ENCODE peak calls at places on chromosome 11, in five cellular contexts. One of them, this sample, is unnamed.

GRCh38 chr11:95365346-95365745 is 134.3 kb upstream of the SESN3 start:
- DNase-seq in spleen: no peak
- DNase-seq in NCI-H2029 treated with DMSO at 0.1 percent for 48 hours: no peak
- DNase-seq in endothelial cell: no peak
- DNase-seq in SJSA1: no peak
- DNase-seq in this sample: no peak

GRCh38 chr11:20125927-20126326 is 34.3 kb downstream of the DBX1 start:
- DNase-seq in endothelial cell: no peak
- DNase-seq in spleen: no peak
- DNase-seq in NCI-H2029 treated with DMSO at 0.1 percent for 48 hours: no peak
- DNase-seq in SJSA1: no peak
- DNase-seq in this sample: no peak

GRCh38 chr11:112844530-112844929 is 116.7 kb upstream of the NCAM1 start:
- DNase-seq in endothelial cell: no peak
- DNase-seq in spleen: no peak
- DNase-seq in NCI-H2029 treated with DMSO at 0.1 percent for 48 hours: no peak
- DNase-seq in SJSA1: peak; percentile 72
- DNase-seq in this sample: no peak

GRCh38 chr11:83087035-83087434 is 15.3 kb upstream of the RAB30 start:
- DNase-seq in NCI-H2029 treated with DMSO at 0.1 percent for 48 hours: peak; percentile 81
- DNase-seq in SJSA1: no peak
- DNase-seq in spleen: no peak
- DNase-seq in endothelial cell: no peak
- DNase-seq in this sample: no peak

GRCh38 chr11:103792981-103793468 is 243.4 kb upstream of the DDI1 start:
- DNase-seq in NCI-H2029 treated with DMSO at 0.1 percent for 48 hours: no peak
- DNase-seq in SJSA1: no peak
- DNase-seq in spleen: no peak
- DNase-seq in endothelial cell: no peak
- DNase-seq in this sample: no peak

GRCh38 chr11:126338346-126339055 is 17.0 kb upstream of the ST3GAL4 start:
- DNase-seq in NCI-H2029 treated with DMSO at 0.1 percent for 48 hours: no peak
- DNase-seq in SJSA1: no peak
- DNase-seq in endothelial cell: no peak
- DNase-seq in spleen: peak; percentile 64
- DNase-seq in this sample: peak; percentile 76

GRCh38 chr11:44261800-44262591 is 47.9 kb downstream of the ALX4 start:
- DNase-seq in spleen: no peak
- DNase-seq in endothelial cell: no peak
- DNase-seq in NCI-H2029 treated with DMSO at 0.1 percent for 48 hours: no peak
- DNase-seq in SJSA1: no peak
- DNase-seq in this sample: no peak

GRCh38 chr11:126744699-126745098 is 255.9 kb downstream of the KIRREL3 start:
- DNase-seq in spleen: no peak
- DNase-seq in SJSA1: no peak
- DNase-seq in endothelial cell: no peak
- DNase-seq in NCI-H2029 treated with DMSO at 0.1 percent for 48 hours: no peak
- DNase-seq in this sample: no peak

GRCh38 chr11:123839131-123839530 is 33.0 kb upstream of the OR6M1 start:
- DNase-seq in SJSA1: no peak
- DNase-seq in spleen: no peak
- DNase-seq in endothelial cell: no peak
- DNase-seq in NCI-H2029 treated with DMSO at 0.1 percent for 48 hours: no peak
- DNase-seq in this sample: no peak

GRCh38 chr11:61659413-61660196 is 20.6 kb upstream of the DAGLA start:
- DNase-seq in endothelial cell: no peak
- DNase-seq in NCI-H2029 treated with DMSO at 0.1 percent for 48 hours: no peak
- DNase-seq in spleen: no peak
- DNase-seq in SJSA1: no peak
- DNase-seq in this sample: no peak

GRCh38 chr11:82682003-82682751 is 51.5 kb downstream of the FAM181B start:
- DNase-seq in SJSA1: peak; percentile 28
- DNase-seq in endothelial cell: no peak
- DNase-seq in spleen: no peak
- DNase-seq in NCI-H2029 treated with DMSO at 0.1 percent for 48 hours: peak; percentile 29
- DNase-seq in this sample: no peak

GRCh38 chr11:9158898-9159391 is 67.5 kb upstream of the SCUBE2 start:
- DNase-seq in spleen: no peak
- DNase-seq in endothelial cell: no peak
- DNase-seq in SJSA1: no peak
- DNase-seq in NCI-H2029 treated with DMSO at 0.1 percent for 48 hours: no peak
- DNase-seq in this sample: no peak

GRCh38 chr11:112223125-112223524 is 3.1 kb upstream of the PTS start:
- DNase-seq in SJSA1: no peak
- DNase-seq in NCI-H2029 treated with DMSO at 0.1 percent for 48 hours: no peak
- DNase-seq in spleen: no peak
- DNase-seq in endothelial cell: no peak
- DNase-seq in this sample: no peak

GRCh38 chr11:19241260-19242183 is 777 bp upstream of the E2F8 start:
- DNase-seq in SJSA1: peak; percentile 53
- DNase-seq in spleen: peak; percentile 91
- DNase-seq in endothelial cell: peak; percentile 21
- DNase-seq in NCI-H2029 treated with DMSO at 0.1 percent for 48 hours: no peak
- DNase-seq in this sample: no peak